ENCODE peak calls at places on chromosomes 7 and 10, in nine cellular contexts. E is A549; Q is activated naive CD8-positive, alpha-beta T cell treated with anti-CD3 and anti-CD28 coated beads, Interleukin-2, amount 50 U/mL, for 24 hours; W is activated CD4-positive, alpha-beta T cell treated with anti-CD3 and anti-CD28 coated beads for 36 hours; V is Right ventricle myocardium superior; J is left lung; B is left lobe of liver; G is naive thymus-derived CD4-positive, alpha-beta T cell; D is psoas muscle. Z is an unnamed sample.
A peak's percentile ranks its signal among the peaks of the same experiment; 100 is the strongest.

GRCh38 chr10:14579405-14579804 is 195.3 kb downstream of the FAM107B start:
- ATAC-seq in E (no peak), Q (no peak), W (no peak), V (peak; percentile 71), J (peak; percentile 41), B (peak; percentile 67), G (no peak), D (no peak), Z (no peak)

GRCh38 chr7:100493476-100494264 is 9.9 kb downstream of the NYAP1 start:
- ATAC-seq in E (no peak), Q (peak; percentile 58), W (peak; percentile 90), V (peak; percentile 72), J (peak; percentile 76), B (peak; percentile 85), G (peak; percentile 81), D (no peak), Z (peak; percentile 71)

GRCh38 chr10:71484352-71484751 is 87.6 kb downstream of the CDH23 start:
- ATAC-seq in E (peak; percentile 33), Q (no peak), W (no peak), V (peak; percentile 92), J (no peak), B (peak; percentile 46), G (no peak), D (no peak), Z (no peak)

GRCh38 chr7:109745677-109746410 is 1176.2 kb downstream of the DNAJB9 start:
- ATAC-seq in E (no peak), Q (no peak), W (no peak), V (no peak), J (no peak), B (no peak), G (no peak), D (no peak), Z (no peak)

GRCh38 chr7:66429498-66430163 is 199.1 kb upstream of the KCTD7 start:
- ATAC-seq in E (no peak), Q (no peak), W (no peak), V (no peak), J (no peak), B (peak; percentile 12), G (no peak), D (no peak), Z (no peak)

GRCh38 chr10:60732240-60733188 is 45.8 kb upstream of the CDK1 start:
- ATAC-seq in E (peak; percentile 46), Q (no peak), W (peak; percentile 17), V (no peak), J (peak; percentile 52), B (peak; percentile 41), G (peak; percentile 59), D (peak; percentile 30), Z (peak; percentile 61)

GRCh38 chr10:100184426-100185219 is 1.2 kb downstream of the ERLIN1 start:
- ATAC-seq in E (no peak), Q (no peak), W (no peak), V (no peak), J (no peak), B (peak; percentile 35), G (no peak), D (no peak), Z (no peak)

GRCh38 chr10:18868919-18869318 is 179.7 kb upstream of the MALRD1 start:
- ATAC-seq in E (no peak), Q (no peak), W (no peak), V (no peak), J (no peak), B (no peak), G (no peak), D (no peak), Z (no peak)

GRCh38 chr10:28793482-28793881 is 116.2 kb downstream of the BAMBI start:
- ATAC-seq in E (no peak), Q (no peak), W (no peak), V (no peak), J (no peak), B (no peak), G (no peak), D (no peak), Z (no peak)

GRCh38 chr10:9209105-9209798 is 1154.8 kb downstream of the GATA3 start:
- ATAC-seq in E (peak; percentile 54), Q (no peak), W (peak; percentile 53), V (no peak), J (peak; percentile 76), B (peak; percentile 92), G (peak; percentile 68), D (no peak), Z (no peak)

GRCh38 chr10:46233101-46233500 is 53.7 kb upstream of the ANTXRL start:
- ATAC-seq in E (no peak), Q (no peak), W (no peak), V (no peak), J (no peak), B (no peak), G (peak; percentile 22), D (no peak), Z (peak; percentile 46)